ENCODE peak calls at places on chromosomes 5 and 9, in ten cellular contexts. T, U, Y, O, V, H, D, S, G and Q are unnamed samples. For H3K9me3 and H3K27me3, the result is how much of the 10 kb centered on the place peaks cover.

GRCh38 chr5:157842185-157842584 is 16.8 kb downstream of the CLINT1 start:
- DNase-seq in T (no peak), U (no peak), Y (no peak), O (no peak), V (no peak), H (no peak), D (no peak), S (no peak), G (no peak), Q (no peak)

GRCh38 chr9:70856411-70856810 is 265.0 kb downstream of the TRPM3 start:
- DNase-seq in T (no peak), U (no peak), Y (no peak), O (no peak), V (no peak), H (no peak), D (no peak), S (no peak), G (no peak), Q (no peak)

GRCh38 chr5:75550597-75550996 is 38.9 kb downstream of the POLK start:
- DNase-seq in T (no peak), U (no peak), Y (no peak), O (no peak), V (no peak), H (no peak), D (no peak), S (no peak), G (no peak), Q (no peak)

GRCh38 chr5:130277002-130277401 is 372.7 kb downstream of the CHSY3 start:
- DNase-seq in T (no peak), U (no peak), Y (no peak), O (no peak), V (no peak), H (no peak), D (no peak), S (no peak), G (no peak), Q (no peak)

GRCh38 chr5:177300236-177300880 is 3.2 kb downstream of the RAB24 start:
- DNase-seq in T (peak), U (peak), Y (peak), O (peak), V (no peak), H (no peak), D (no peak), S (no peak), G (peak), Q (no peak)

GRCh38 chr5:134445841-134446818 is 34.4 kb upstream of the CDKN2AIPNL start:
- DNase-seq in T (no peak), U (peak), Y (no peak), O (peak), V (no peak), H (no peak), D (no peak), S (no peak), G (no peak), Q (no peak)

GRCh38 chr5:90386099-90386710 is 23.4 kb downstream of the CETN3 start:
- DNase-seq in T (no peak), U (no peak), Y (no peak), O (no peak), V (peak), H (no peak), D (peak), S (peak), G (peak), Q (no peak)

GRCh38 chr5:36193746-36194145 is 41.8 kb downstream of the SKP2 start:
- DNase-seq in T (no peak), U (no peak), Y (no peak), O (no peak), V (no peak), H (no peak), D (no peak), S (no peak), G (no peak), Q (no peak)

GRCh38 chr5:61306531-61307195 is 25.4 kb upstream of the ZSWIM6 start:
- DNase-seq in T (no peak), U (no peak), Y (no peak), O (no peak), V (no peak), H (no peak), D (no peak), S (no peak), G (no peak), Q (no peak)

GRCh38 chr5:55929020-55929799 is 65.6 kb downstream of the IL6ST start:
- DNase-seq in T (no peak), U (no peak), Y (no peak), O (no peak), V (no peak), H (no peak), D (no peak), S (no peak), G (no peak), Q (no peak)

GRCh38 chr5:66864240-66864884 is 268.2 kb downstream of the MAST4 start:
- DNase-seq in T (no peak), U (no peak), Y (no peak), O (no peak), V (no peak), H (no peak), D (no peak), S (peak), G (peak), Q (no peak)

GRCh38 chr9:26058111-26058895 is 380.1 kb upstream of the TUSC1 start:
- DNase-seq in T (no peak), U (no peak), Y (no peak), O (no peak), V (no peak), H (no peak), D (no peak), S (no peak), G (no peak), Q (no peak)

GRCh38 chr9:130309689-130310455 is 44.3 kb downstream of the HMCN2 start:
- DNase-seq in T (no peak), U (no peak), Y (no peak), O (no peak), V (no peak), H (no peak), D (no peak), S (no peak), G (no peak), Q (no peak)

GRCh38 chr5:1860949-1861348 is 21.8 kb downstream of the IRX4 start:
- DNase-seq in T (no peak), U (no peak), Y (no peak), O (no peak), V (no peak), H (no peak), D (no peak), S (no peak), G (no peak), Q (no peak)

GRCh38 chr9:90926920-90927319 is 125.3 kb downstream of the SYK start:
- DNase-seq in T (no peak), U (no peak), Y (no peak), O (no peak), V (no peak), H (no peak), D (no peak), S (no peak), G (no peak), Q (no peak)

DNA sequence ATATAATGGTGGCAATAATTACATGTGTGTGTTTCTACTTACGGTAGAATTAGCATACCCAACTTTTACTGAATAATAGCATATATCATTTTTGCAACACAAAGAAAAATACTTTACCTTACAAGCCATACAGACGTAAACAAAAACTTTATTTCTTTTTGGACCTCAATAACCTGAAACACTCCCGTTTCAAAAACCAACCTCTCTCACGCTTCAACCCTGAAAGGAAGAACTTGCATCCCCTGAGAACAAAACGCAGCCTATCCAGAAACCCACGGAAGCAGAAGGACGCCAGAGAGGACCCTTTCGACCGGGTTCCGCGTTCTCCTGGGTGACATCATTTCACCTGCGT is at the start of gene RNF38:
- DNase-seq in T (no peak), U (no peak), Y (no peak), O (no peak), V (no peak), H (no peak), D (no peak), S (no peak), G (no peak), Q (no peak)
- TF ChIP-seq POLR2AphosphoS5 in T (no peak), U (peak), Y (no peak), O (no peak), V (no peak), H (peak), D (no peak), S (no peak), G (no peak), Q (no peak)

GRCh38 chr9:91930475-91930874 is 19.6 kb downstream of the ROR2 start:
- DNase-seq in T (no peak), U (no peak), Y (no peak), O (no peak), V (no peak), H (no peak), D (no peak), S (no peak), G (peak), Q (no peak)

GRCh38 chr9:91935066-91935729 is 14.8 kb downstream of the ROR2 start:
- DNase-seq in T (no peak), U (no peak), Y (peak), O (no peak), V (no peak), H (no peak), D (no peak), S (no peak), G (no peak), Q (peak)

GRCh38 chr9:91935805-91936204 is 14.2 kb downstream of the ROR2 start:
- DNase-seq in T (no peak), U (no peak), Y (peak), O (no peak), V (peak), H (no peak), D (no peak), S (no peak), G (no peak), Q (no peak)

GRCh38 chr9:91937031-91937430 is 13.0 kb downstream of the ROR2 start:
- DNase-seq in T (no peak), U (no peak), Y (peak), O (no peak), V (no peak), H (no peak), D (no peak), S (no peak), G (no peak), Q (no peak)

DNA sequence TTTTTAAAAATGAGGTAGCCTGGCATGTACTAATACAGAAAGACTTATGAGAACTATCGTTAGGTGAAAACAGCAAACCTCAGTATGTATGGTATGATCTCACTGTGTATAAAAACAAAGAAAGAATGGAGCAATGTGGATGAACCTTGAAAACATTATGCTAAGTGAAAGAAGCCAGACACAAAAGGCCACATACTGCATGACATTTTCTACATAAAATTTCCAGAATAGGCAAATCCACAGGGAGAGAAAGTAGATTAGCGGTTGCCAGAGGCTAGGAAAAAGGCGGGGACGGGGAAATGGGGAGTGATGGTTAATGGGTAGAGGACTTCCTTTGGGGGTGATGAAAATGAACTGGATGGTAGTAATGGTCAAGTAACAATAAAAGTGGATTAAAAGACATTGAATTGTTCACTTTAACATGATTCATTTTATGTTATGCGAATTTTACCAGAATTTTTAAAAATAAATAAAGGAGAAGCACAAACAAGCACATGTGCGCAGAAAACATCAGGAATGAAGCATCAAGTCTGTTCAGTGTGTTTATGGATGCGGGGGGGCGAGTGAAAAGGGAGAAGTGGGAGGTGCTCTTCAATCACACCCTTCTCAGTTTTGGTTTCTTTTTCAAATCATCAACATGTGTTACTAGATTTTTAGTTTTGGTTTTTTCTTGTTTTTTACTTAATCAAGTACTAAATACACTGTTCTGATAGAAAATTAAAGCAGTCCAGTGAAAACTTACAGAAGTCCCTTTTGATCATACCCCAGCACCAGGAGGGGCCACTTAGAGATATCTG is 16.3 kb downstream of the ROR2 start:
- DNase-seq in T (no peak), U (peak), Y (no peak), O (no peak), V (peak), H (no peak), D (no peak), S (no peak), G (no peak), Q (no peak)
- H3K9me3 ChIP-seq in T (under half), U (under half), Y (under half), O (under half), V (under half), H (under half), D (under half), S (under half), G (under half), Q (under half)

DNA sequence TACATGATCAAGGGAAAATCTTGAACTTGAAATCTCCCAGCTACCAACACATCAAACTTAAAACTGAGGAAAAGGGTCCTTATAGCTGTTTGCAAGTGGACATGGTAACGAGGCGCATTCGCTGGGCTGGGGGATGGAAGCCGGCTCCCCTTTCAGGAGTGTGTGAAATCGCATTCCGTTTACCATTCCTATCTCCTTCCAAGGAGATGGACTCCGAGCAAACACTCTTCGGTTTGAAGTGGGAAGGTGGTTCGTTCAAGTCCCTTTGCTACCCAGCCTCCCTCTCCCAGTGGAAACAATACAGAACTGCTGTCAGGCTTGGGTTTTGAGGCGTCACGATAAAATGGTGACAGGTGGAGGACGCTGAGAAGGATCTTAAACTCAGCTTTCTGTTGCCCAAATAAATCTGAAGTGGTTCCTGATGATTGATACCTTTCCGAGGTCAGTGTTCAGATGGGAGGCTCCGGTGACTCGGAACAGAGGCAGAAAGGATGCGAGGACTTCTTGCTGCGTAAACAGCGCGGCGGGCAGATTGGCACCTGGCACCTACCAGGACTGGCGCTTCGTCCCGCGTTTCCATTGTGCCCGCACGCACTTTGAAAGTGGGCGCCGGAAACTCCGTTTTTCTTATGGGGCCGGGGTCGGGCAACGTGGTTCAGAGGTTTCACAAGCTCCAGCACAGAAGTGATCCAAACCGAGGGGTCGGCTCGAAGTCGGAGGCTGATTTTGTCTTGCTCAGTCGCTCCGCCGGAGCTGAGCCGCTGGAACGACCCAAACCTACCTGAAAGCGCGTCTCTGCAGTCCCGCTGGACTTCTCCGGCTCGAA is 7.0 kb downstream of the MSX2 start:
- DNase-seq in T (no peak), U (no peak), Y (no peak), O (no peak), V (no peak), H (no peak), D (no peak), S (no peak), G (no peak), Q (no peak)
- H3K27me3 ChIP-seq in T (under half), U (under half), Y (half or more), O (half or more), V (under half), H (under half), D (under half), S (half or more), G (under half), Q (under half)

GRCh38 chr5:147175516-147176097 is 59.2 kb upstream of the STK32A start:
- DNase-seq in T (no peak), U (no peak), Y (no peak), O (no peak), V (no peak), H (no peak), D (no peak), S (peak), G (no peak), Q (no peak)

GRCh38 chr5:147179555-147180147 is 55.2 kb upstream of the STK32A start:
- DNase-seq in T (no peak), U (no peak), Y (no peak), O (no peak), V (no peak), H (no peak), D (no peak), S (no peak), G (no peak), Q (no peak)

GRCh38 chr5:147174671-147175070 is 60.2 kb upstream of the STK32A start:
- DNase-seq in T (no peak), U (no peak), Y (no peak), O (no peak), V (no peak), H (no peak), D (no peak), S (no peak), G (no peak), Q (no peak)

GRCh38 chr5:147176422-147176821 is 58.4 kb upstream of the STK32A start:
- DNase-seq in T (no peak), U (no peak), Y (no peak), O (no peak), V (no peak), H (no peak), D (no peak), S (no peak), G (no peak), Q (no peak)

GRCh38 chr5:147177125-147177840 is 57.5 kb upstream of the STK32A start:
- DNase-seq in T (no peak), U (no peak), Y (no peak), O (no peak), V (no peak), H (no peak), D (no peak), S (no peak), G (no peak), Q (no peak)
- TF ChIP-seq POLR2AphosphoS5 in T (no peak), U (no peak), Y (no peak), O (no peak), V (no peak), H (no peak), D (no peak), S (no peak), G (no peak), Q (no peak)

GRCh38 chr5:179127136-179128040 is 67.2 kb downstream of the ZNF354C start:
- DNase-seq in T (peak), U (no peak), Y (no peak), O (no peak), V (no peak), H (no peak), D (no peak), S (no peak), G (no peak), Q (peak)
- H3K9me3 ChIP-seq in T (under half), U (under half), Y (under half), O (under half), V (under half), H (under half), D (under half), S (under half), G (under half), Q (under half)

DNA sequence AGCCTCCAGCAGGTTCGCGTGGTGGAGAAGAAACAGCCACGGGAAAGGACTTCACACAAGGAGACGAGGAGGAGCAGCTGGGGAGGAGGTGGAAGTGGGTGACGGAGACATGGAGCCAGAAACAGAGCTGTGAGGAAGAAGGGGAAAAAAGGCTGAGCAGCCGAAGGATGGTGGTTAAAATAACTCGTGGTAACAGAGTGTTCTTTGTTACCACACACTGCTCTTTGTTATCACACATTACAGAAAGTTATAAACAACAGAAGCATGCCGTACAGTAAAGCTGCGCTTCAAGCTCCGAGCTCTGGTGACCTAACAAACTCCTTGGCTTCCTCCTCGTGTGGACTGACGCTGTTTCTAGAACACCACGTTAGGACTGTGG is 215.4 kb downstream of the GLIS3 start:
- DNase-seq in T (no peak), U (no peak), Y (no peak), O (peak), V (no peak), H (no peak), D (no peak), S (no peak), G (no peak), Q (no peak)
- H3K27me3 ChIP-seq in T (under half), U (under half), Y (under half), O (under half), V (under half), H (under half), D (under half), S (under half), G (under half), Q (under half)